ENCODE peak calls at places on chromosomes 12 and 14, in nine cellular contexts. R is NCI-H1436 treated with DMSO at 0.1 percent for 48 hours, M is WTC11, C is NCI-H1105, H is LHCN-M2, I is glutamatergic neuron, Y is activated T-helper 1 cell treated with Interleukin-2 at 50 U/mL for 16 hours, P is GM12865, F is AG09319. D is an unnamed sample.

GRCh38 chr12:100942984-100943749 is 148.6 kb downstream of the ANO4 start:
- DNase-seq in Y (no peak), C (no peak), R (no peak), I (no peak), P (no peak), M (no peak), F (no peak), H (no peak), D (no peak)

GRCh38 chr14:96622926-96623325 is 120.7 kb downstream of the PAPOLA start:
- DNase-seq in C (no peak), I (no peak), R (no peak), P (no peak), H (no peak), F (no peak), Y (no peak), M (no peak), D (no peak)

GRCh38 chr12:9880532-9880931 is 757 bp upstream of the KLRF2 start:
- DNase-seq in H (no peak), P (no peak), C (no peak), I (no peak), R (no peak), F (no peak), Y (no peak), M (no peak), D (no peak)

GRCh38 chr12:3241621-3242020 is 164.4 kb downstream of the TSPAN9 start:
- DNase-seq in Y (no peak), P (no peak), R (no peak), F (no peak), M (no peak), C (no peak), H (no peak), I (no peak), D (no peak)

GRCh38 chr14:96486705-96487104 is 15.5 kb upstream of the PAPOLA start:
- DNase-seq in C (no peak), M (no peak), Y (no peak), P (peak; percentile 32), I (no peak), H (no peak), F (no peak), R (no peak), D (no peak)

GRCh38 chr12:99130808-99131538 is 485.9 kb downstream of the APAF1 start:
- DNase-seq in C (no peak), M (no peak), H (peak; percentile 9), I (no peak), Y (no peak), P (peak; percentile 69), R (no peak), F (no peak), D (no peak)

GRCh38 chr12:54040148-54040494 is 7.3 kb downstream of the HOXC5 start:
- DNase-seq in R (no peak), M (no peak), Y (no peak), C (no peak), I (no peak), P (peak; percentile 24), F (no peak), H (no peak), D (no peak)

GRCh38 chr12:100798799-100799198 is 4.2 kb downstream of the ANO4 start:
- DNase-seq in P (no peak), Y (no peak), R (no peak), F (no peak), C (no peak), H (no peak), I (no peak), M (no peak), D (no peak)

GRCh38 chr12:57853864-57854556 is 7.5 kb upstream of the CTDSP2 start:
- DNase-seq in C (no peak), Y (no peak), P (no peak), H (no peak), I (no peak), F (no peak), R (no peak), M (no peak), D (no peak)

GRCh38 chr12:45427042-45427441 is 211.1 kb downstream of the ANO6 start:
- DNase-seq in M (no peak), Y (no peak), F (no peak), H (no peak), C (no peak), P (no peak), I (no peak), R (no peak), D (no peak)

GRCh38 chr12:6934110-6934509 is 6.4 kb downstream of the ATN1 start:
- DNase-seq in C (no peak), F (no peak), I (no peak), H (no peak), Y (no peak), M (no peak), R (no peak), P (no peak), D (no peak)

GRCh38 chr12:77965790-77966189 is 135.1 kb downstream of the NAV3 start:
- DNase-seq in H (no peak), P (no peak), I (no peak), M (no peak), C (no peak), F (no peak), R (no peak), Y (no peak), D (no peak)

GRCh38 chr12:111445311-111446043 is 39.8 kb downstream of the SH2B3 start:
- DNase-seq in R (no peak), C (no peak), I (no peak), M (no peak), H (no peak), Y (no peak), P (peak; percentile 15), F (no peak), D (no peak)

GRCh38 chr12:54173066-54173726 is 15.6 kb downstream of the SMUG1 start:
- DNase-seq in I (peak; percentile 69), P (no peak), M (peak; percentile 48), H (peak; percentile 49), R (no peak), C (peak; percentile 26), F (no peak), Y (no peak), D (no peak)

GRCh38 chr12:110351119-110351518 is 52.4 kb downstream of the ANAPC7 start:
- DNase-seq in Y (no peak), F (no peak), R (no peak), H (no peak), M (no peak), I (no peak), C (no peak), P (no peak), D (no peak)

GRCh38 chr12:52969828-52970569 is 21.1 kb downstream of the KRT18 start:
- DNase-seq in F (no peak), P (no peak), M (no peak), R (no peak), C (no peak), Y (no peak), H (no peak), I (no peak), D (no peak)

GRCh38 chr14:76918751-76919421 is 92.7 kb downstream of the LRRC74A start:
- DNase-seq in Y (no peak), I (peak; percentile 81), F (peak; percentile 99), H (peak; percentile 98), R (no peak), M (peak; percentile 53), C (no peak), P (no peak), D (peak; percentile 94)

GRCh38 chr14:61940669-61941420 is 178.6 kb downstream of the SNAPC1 start:
- DNase-seq in P (no peak), R (no peak), H (no peak), I (no peak), F (no peak), M (peak; percentile 19), Y (no peak), C (no peak), D (no peak)

GRCh38 chr12:67958187-67958586 is 31.1 kb upstream of the IFNG-AS1 start:
- DNase-seq in P (no peak), M (no peak), R (no peak), H (no peak), Y (no peak), I (no peak), F (no peak), C (no peak), D (no peak)

GRCh38 chr12:75511116-75512048 is at the start of gene KRR1:
- DNase-seq in M (peak; percentile 88), H (peak; percentile 98), R (peak; percentile 90), P (peak; percentile 97), C (peak; percentile 96), I (peak; percentile 81), Y (peak; percentile 79), F (peak; percentile 95), D (peak; percentile 94)

GRCh38 chr12:56998981-56999380 is 7.4 kb downstream of the ZBTB39 start:
- DNase-seq in C (no peak), M (no peak), F (no peak), Y (no peak), R (no peak), H (no peak), P (peak; percentile 81), I (no peak), D (no peak)

GRCh38 chr12:44015333-44015941 is 179.6 kb downstream of the TMEM117 start:
- DNase-seq in I (no peak), P (peak; percentile 69), R (no peak), C (peak; percentile 54), H (peak; percentile 50), M (no peak), Y (no peak), F (peak; percentile 12), D (no peak)